ENCODE peak calls at places on chromosomes 4 and X, in seven cellular contexts. G is Calu3, U is OCI-LY7, K is esophagus squamous epithelium, S is upper lobe of right lung, Q is RWPE1, W is suprapubic skin. Y is an unnamed sample.

GRCh38 chrX:37785569-37785968 is 5.7 kb downstream of the CYBB start:
- DNase-seq in G (peak; percentile 10), U (no peak), K (no peak), S (no peak), Q (peak; percentile 2), W (no peak), Y (no peak)

GRCh38 chr4:26871611-26872010 is 11.0 kb downstream of the STIM2 start:
- DNase-seq in G (no peak), U (no peak), K (no peak), S (no peak), Q (no peak), W (no peak), Y (no peak)

GRCh38 chrX:7828594-7828993 is 14.4 kb upstream of the VCX start:
- DNase-seq in G (no peak), U (peak; percentile 21), K (no peak), S (no peak), Q (no peak), W (no peak), Y (no peak)

GRCh38 chrX:153933751-153934472 is 925 bp downstream of the NAA10 start:
- DNase-seq in G (no peak), U (no peak), K (no peak), S (no peak), Q (no peak), W (no peak), Y (no peak)

GRCh38 chr4:110944501-110944900 is 321.6 kb upstream of the PITX2 start:
- DNase-seq in G (no peak), U (no peak), K (no peak), S (no peak), Q (no peak), W (no peak), Y (no peak)

GRCh38 chrX:97367149-97367548 is 483.4 kb downstream of the RPA4 start:
- DNase-seq in G (no peak), U (no peak), K (no peak), S (no peak), Q (no peak), W (no peak), Y (no peak)

GRCh38 chrX:1592128-1592862 is 891 bp downstream of the AKAP17A start:
- DNase-seq in G (peak; percentile 11), U (peak; percentile 47), K (no peak), S (peak; percentile 72), Q (peak; percentile 31), W (peak; percentile 77), Y (peak; percentile 89)

GRCh38 chr4:74884282-74884681 is 48.6 kb upstream of the PARM1 start:
- DNase-seq in G (no peak), U (no peak), K (no peak), S (no peak), Q (no peak), W (no peak), Y (no peak)

GRCh38 chrX:84873176-84873575 is 130.5 kb upstream of the APOOL start:
- DNase-seq in G (no peak), U (peak; percentile 58), K (no peak), S (no peak), Q (no peak), W (no peak), Y (no peak)

GRCh38 chrX:13029341-13029740 is 15.1 kb downstream of the FAM9C start:
- DNase-seq in G (peak; percentile 59), U (no peak), K (no peak), S (no peak), Q (no peak), W (no peak), Y (no peak)

GRCh38 chrX:52280812-52281211 is 88.0 kb upstream of the XAGE2 start:
- DNase-seq in G (peak; percentile 54), U (peak; percentile 11), K (no peak), S (no peak), Q (no peak), W (no peak), Y (no peak)

GRCh38 chr4:3387943-3388348 is 53.8 kb upstream of the HGFAC start:
- DNase-seq in G (no peak), U (no peak), K (peak; percentile 33), S (peak; percentile 90), Q (peak; percentile 41), W (peak; percentile 88), Y (no peak)

GRCh38 chr4:64784125-64784524 is 374.9 kb upstream of the TECRL start:
- DNase-seq in G (no peak), U (no peak), K (no peak), S (no peak), Q (no peak), W (no peak), Y (no peak)

GRCh38 chr4:37666625-37667071 is 19.5 kb downstream of the RELL1 start:
- DNase-seq in G (peak; percentile 64), U (no peak), K (no peak), S (no peak), Q (peak; percentile 82), W (no peak), Y (no peak)

GRCh38 chr4:141016117-141016798 is 117.0 kb downstream of the RNF150 start:
- DNase-seq in G (no peak), U (no peak), K (no peak), S (no peak), Q (no peak), W (no peak), Y (no peak)

GRCh38 chr4:171235516-171235915 is 577.7 kb upstream of the GALNTL6 start:
- DNase-seq in G (no peak), U (no peak), K (no peak), S (no peak), Q (no peak), W (no peak), Y (no peak)

GRCh38 chr4:5993063-5993745 is 25.0 kb downstream of the C4orf50 start:
- DNase-seq in G (no peak), U (no peak), K (no peak), S (no peak), Q (no peak), W (peak; percentile 21), Y (no peak)

GRCh38 chrX:9846631-9847030 is 60.4 kb downstream of the SHROOM2 start:
- DNase-seq in G (no peak), U (no peak), K (no peak), S (no peak), Q (no peak), W (no peak), Y (no peak)

GRCh38 chrX:118839334-118839958 is 15.8 kb downstream of the ZCCHC12 start:
- DNase-seq in G (peak; percentile 84), U (no peak), K (no peak), S (peak; percentile 91), Q (peak; percentile 26), W (peak; percentile 82), Y (no peak)

GRCh38 chr4:7763788-7764187 is 175.9 kb downstream of the AFAP1 start:
- DNase-seq in G (no peak), U (no peak), K (no peak), S (no peak), Q (peak; percentile 34), W (no peak), Y (peak; percentile 36)

DNA sequence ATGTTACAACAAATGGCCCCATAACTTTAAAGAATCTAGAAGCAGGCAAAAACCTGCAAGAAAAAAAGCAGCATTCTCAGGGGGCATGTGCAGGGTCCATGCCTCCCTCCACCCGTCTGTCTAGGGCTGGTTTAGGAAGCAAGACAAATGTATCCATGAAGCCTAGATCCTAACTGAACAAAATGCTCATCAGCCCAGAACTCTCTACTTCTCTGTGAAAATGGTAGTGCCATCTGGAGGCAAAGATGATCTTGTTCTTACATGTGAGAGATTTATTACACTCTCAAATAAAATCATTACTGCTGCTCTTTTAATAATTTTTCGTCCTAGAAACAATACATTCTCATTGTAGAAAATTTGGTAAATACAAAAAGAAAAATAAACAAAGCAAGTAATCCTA is 26.7 kb downstream of the NR3C2 start:
- DNase-seq in G (no peak), U (peak; percentile 12), K (no peak), S (no peak), Q (no peak), W (no peak), Y (no peak)
- TF ChIP-seq CTCF in G (no peak), U (peak; percentile 36), K (no peak), S (no peak), Q (no peak), W (no peak), Y (peak; percentile 46)

GRCh38 chr4:145216532-145216931 is 36.1 kb upstream of the OTUD4 start:
- DNase-seq in G (no peak), U (peak; percentile 64), K (no peak), S (no peak), Q (peak; percentile 34), W (no peak), Y (no peak)
- TF ChIP-seq CTCF in G (peak; percentile 32), U (peak; percentile 96), K (peak; percentile 25), S (peak; percentile 59), Q (peak; percentile 65), W (peak; percentile 12), Y (peak; percentile 88)

GRCh38 chr4:133452669-133453068 is 303.6 kb downstream of the PCDH10 start:
- DNase-seq in G (no peak), U (no peak), K (no peak), S (no peak), Q (no peak), W (no peak), Y (no peak)

DNA sequence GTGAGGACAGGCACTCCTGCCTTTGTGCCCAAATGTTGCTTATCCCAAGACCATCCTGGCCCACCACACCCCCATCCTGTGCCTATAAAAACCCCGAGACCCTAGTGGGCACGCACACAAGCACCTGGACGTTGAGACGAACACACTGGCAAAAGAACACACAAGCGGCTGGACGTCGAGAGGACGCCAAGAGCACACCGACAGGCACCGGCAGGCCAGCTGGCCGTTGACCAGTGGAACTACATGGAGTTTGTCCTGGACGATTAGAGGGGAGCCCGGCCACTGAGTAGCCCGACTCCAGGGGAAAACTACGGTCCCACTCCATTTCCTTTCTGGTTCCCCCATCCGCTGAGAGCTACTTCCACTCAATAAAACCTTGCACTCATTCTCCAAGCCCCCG is 301.7 kb downstream of the PCDH10 start:
- DNase-seq in G (no peak), U (no peak), K (no peak), S (no peak), Q (no peak), W (no peak), Y (no peak)
- TF ChIP-seq CTCF in G (no peak), U (no peak), K (no peak), S (no peak), Q (no peak), W (no peak), Y (no peak)

GRCh38 chr4:150960818-150961217 is 54.3 kb downstream of the LRBA start:
- DNase-seq in G (peak; percentile 53), U (peak; percentile 21), K (no peak), S (no peak), Q (no peak), W (no peak), Y (no peak)

GRCh38 chr4:150964754-150965153 is 50.3 kb downstream of the LRBA start:
- DNase-seq in G (no peak), U (no peak), K (no peak), S (no peak), Q (no peak), W (no peak), Y (no peak)

GRCh38 chr4:150962245-150962644 is 52.8 kb downstream of the LRBA start:
- DNase-seq in G (peak; percentile 21), U (no peak), K (no peak), S (no peak), Q (no peak), W (no peak), Y (no peak)

GRCh38 chr4:150961566-150961965 is 53.5 kb downstream of the LRBA start:
- DNase-seq in G (no peak), U (no peak), K (no peak), S (no peak), Q (no peak), W (no peak), Y (no peak)

DNA sequence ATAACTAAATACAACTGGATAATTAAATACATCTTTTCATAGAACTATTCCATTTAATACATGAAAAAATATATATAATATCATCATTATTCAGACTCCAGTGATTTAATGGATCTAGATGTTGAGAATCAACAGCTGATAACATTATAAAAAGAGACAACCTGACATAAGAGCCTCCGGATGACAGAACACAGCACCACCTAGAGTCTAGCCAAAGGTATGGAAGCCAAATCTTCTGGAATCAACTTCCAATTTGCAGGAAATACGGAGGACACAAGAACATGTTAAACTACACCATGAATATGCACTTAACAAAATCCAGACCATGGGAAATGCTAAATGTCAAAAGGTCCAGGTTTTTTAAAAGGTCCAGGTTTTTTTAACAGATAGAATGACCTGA is 55.0 kb downstream of the LRBA start:
- DNase-seq in G (peak; percentile 10), U (no peak), K (no peak), S (no peak), Q (no peak), W (no peak), Y (no peak)
- TF ChIP-seq CTCF in G (peak; percentile 25), U (peak; percentile 63), K (peak; percentile 34), S (peak; percentile 48), Q (peak; percentile 31), W (no peak), Y (peak; percentile 76)